ENCODE peak calls at places on chromosomes 12 and 14, in nine cellular contexts. E is GM03348; N is heart left ventricle; J is lower lobe of right lung; Y is fibroblast of the conjunctiva; T is ELF-1; Q is stimulated activated CD8-positive, alpha-beta memory T cell treated with anti-CD3 and anti-CD28 coated beads, Interleukin-2, amount 100 ng/mL, for 1 hour; R is effector memory CD4-positive, alpha-beta T cell; G is HS-5. B is an unnamed sample.
A peak's percentile ranks its signal among the peaks of the same experiment; 100 is the strongest.

GRCh38 chr12:51941011-51941561 is 10.4 kb upstream of the ACVR1B start:
- DNase-seq in E (no peak), N (no peak), J (no peak), Y (no peak), T (peak; percentile 21), Q (no peak), R (no peak), G (no peak), B (peak; percentile 54)

GRCh38 chr12:1851126-1851791 is 30.9 kb downstream of the LRTM2 start:
- DNase-seq in E (peak; percentile 48), N (no peak), J (no peak), Y (no peak), T (no peak), Q (no peak), R (no peak), G (peak; percentile 81), B (peak; percentile 80)

GRCh38 chr12:93722757-93723567 is 45.8 kb downstream of the CRADD start:
- DNase-seq in E (no peak), N (no peak), J (no peak), Y (peak; percentile 14), T (no peak), Q (no peak), R (no peak), G (no peak), B (peak; percentile 79)

GRCh38 chr12:131063427-131063826 is 109.7 kb downstream of the ADGRD1 start:
- DNase-seq in E (no peak), N (no peak), J (no peak), Y (no peak), T (no peak), Q (no peak), R (no peak), G (no peak), B (no peak)

GRCh38 chr12:80936642-80937390 is 918 bp downstream of the LIN7A start:
- DNase-seq in E (peak; percentile 54), N (peak; percentile 73), J (peak; percentile 64), Y (no peak), T (peak; percentile 76), Q (no peak), R (no peak), G (peak; percentile 16), B (peak; percentile 68)

GRCh38 chr12:90048918-90049317 is 340.3 kb upstream of the ATP2B1 start:
- DNase-seq in E (no peak), N (no peak), J (no peak), Y (no peak), T (no peak), Q (no peak), R (no peak), G (no peak), B (peak; percentile 9)

GRCh38 chr12:7609480-7609879 is 56.2 kb downstream of the APOBEC1 start:
- DNase-seq in E (peak; percentile 14), N (no peak), J (no peak), Y (no peak), T (no peak), Q (no peak), R (no peak), G (peak; percentile 15), B (peak; percentile 66)

GRCh38 chr12:119681953-119682352 is 14.0 kb downstream of the PRKAB1 start:
- DNase-seq in E (no peak), N (no peak), J (no peak), Y (no peak), T (peak; percentile 22), Q (no peak), R (no peak), G (no peak), B (no peak)

GRCh38 chr14:49972199-49972671 is 79.4 kb downstream of the ARF6 start:
- DNase-seq in E (peak; percentile 52), N (no peak), J (no peak), Y (peak; percentile 44), T (no peak), Q (no peak), R (no peak), G (no peak), B (peak; percentile 83)

GRCh38 chr12:2639020-2639298 is 155.8 kb upstream of the FKBP4 start:
- DNase-seq in E (no peak), N (no peak), J (no peak), Y (no peak), T (no peak), Q (no peak), R (no peak), G (no peak), B (no peak)

GRCh38 chr12:25004447-25004846 is 55.5 kb upstream of the BCAT1 start:
- DNase-seq in E (no peak), N (no peak), J (no peak), Y (no peak), T (no peak), Q (no peak), R (no peak), G (no peak), B (no peak)

GRCh38 chr12:6396031-6396430 is 12.1 kb downstream of the LTBR start:
- DNase-seq in E (no peak), N (no peak), J (no peak), Y (no peak), T (no peak), Q (no peak), R (no peak), G (no peak), B (no peak)

GRCh38 chr14:64774272-64774671 is 70.0 kb downstream of the PLEKHG3 start:
- DNase-seq in E (no peak), N (no peak), J (no peak), Y (no peak), T (no peak), Q (no peak), R (no peak), G (no peak), B (no peak)

GRCh38 chr14:22118894-22119477 is 445.4 kb upstream of the OR4E1 start:
- DNase-seq in E (no peak), N (no peak), J (no peak), Y (no peak), T (no peak), Q (no peak), R (no peak), G (no peak), B (no peak)

GRCh38 chr12:24109381-24110039 is 160.0 kb upstream of the SOX5 start:
- DNase-seq in E (peak; percentile 7), N (no peak), J (no peak), Y (no peak), T (no peak), Q (no peak), R (no peak), G (no peak), B (peak; percentile 24)

GRCh38 chr14:65462411-65462810 is 49.9 kb downstream of the FUT8 start:
- DNase-seq in E (peak; percentile 52), N (no peak), J (no peak), Y (no peak), T (no peak), Q (no peak), R (no peak), G (peak; percentile 61), B (peak; percentile 50)

GRCh38 chr12:6534914-6535696 is 788 bp downstream of the GAPDH start:
- DNase-seq in E (peak; percentile 81), N (peak; percentile 89), J (peak; percentile 88), Y (no peak), T (peak; percentile 82), Q (peak; percentile 38), R (peak; percentile 74), G (no peak), B (peak; percentile 94)

GRCh38 chr12:109940339-109940923 is 40.4 kb downstream of the TCHP start:
- DNase-seq in E (no peak), N (no peak), J (no peak), Y (no peak), T (no peak), Q (no peak), R (no peak), G (no peak), B (no peak)

GRCh38 chr14:92302481-92302880 is 20.5 kb upstream of the SLC24A4 start:
- DNase-seq in E (no peak), N (no peak), J (no peak), Y (no peak), T (no peak), Q (no peak), R (no peak), G (no peak), B (no peak)

B was measured in GM23248.